ENCODE peak calls at places on chromosomes 4 and X, in four cellular contexts. One of them, this sample, is unnamed.
A peak's percentile ranks its signal among the peaks of the same experiment; 100 is the strongest.

GRCh38 chrX:84729809-84730208 is 227.6 kb upstream of the HDX start:
- DNase-seq in fibroblast of lung: peak; percentile 8
- DNase-seq in uterus: no peak
- DNase-seq in psoas muscle: no peak
- DNase-seq in this sample: no peak

GRCh38 chr4:87855540-87855939 is 22.8 kb downstream of the MEPE start:
- DNase-seq in fibroblast of lung: no peak
- DNase-seq in uterus: no peak
- DNase-seq in psoas muscle: no peak
- DNase-seq in this sample: no peak

GRCh38 chr4:10965196-10965595 is 280.6 kb upstream of the CLNK start:
- DNase-seq in psoas muscle: no peak
- DNase-seq in uterus: no peak
- DNase-seq in fibroblast of lung: peak; percentile 1
- DNase-seq in this sample: no peak

GRCh38 chrX:118839334-118839958 is 15.8 kb downstream of the ZCCHC12 start:
- DNase-seq in psoas muscle: peak; percentile 85
- DNase-seq in uterus: peak; percentile 70
- DNase-seq in fibroblast of lung: peak; percentile 24
- DNase-seq in this sample: peak; percentile 78

GRCh38 chr4:40722576-40723161 is 27.1 kb upstream of the NSUN7 start:
- DNase-seq in uterus: no peak
- DNase-seq in psoas muscle: no peak
- DNase-seq in fibroblast of lung: no peak
- DNase-seq in this sample: no peak

GRCh38 chr4:55635760-55636621 is at the start of gene NMU:
- DNase-seq in fibroblast of lung: peak; percentile 29
- DNase-seq in psoas muscle: peak; percentile 19
- DNase-seq in uterus: no peak
- DNase-seq in this sample: no peak

GRCh38 chr4:173056708-173057107 is 111.9 kb upstream of the GALNT7 start:
- DNase-seq in uterus: no peak
- DNase-seq in fibroblast of lung: no peak
- DNase-seq in psoas muscle: no peak
- DNase-seq in this sample: no peak

GRCh38 chrX:40127052-40127451 is 29.3 kb upstream of the BCOR start:
- DNase-seq in psoas muscle: no peak
- DNase-seq in fibroblast of lung: no peak
- DNase-seq in uterus: no peak
- DNase-seq in this sample: no peak

GRCh38 chrX:2647627-2648026 is 43.5 kb upstream of the CD99 start:
- DNase-seq in uterus: no peak
- DNase-seq in fibroblast of lung: no peak
- DNase-seq in psoas muscle: no peak
- DNase-seq in this sample: no peak

GRCh38 chr4:11710484-11710883 is 281.8 kb upstream of the HS3ST1 start:
- DNase-seq in fibroblast of lung: peak; percentile 78
- DNase-seq in uterus: no peak
- DNase-seq in psoas muscle: no peak
- DNase-seq in this sample: no peak

GRCh38 chrX:8668797-8669196 is 63.1 kb downstream of the ANOS1 start:
- DNase-seq in psoas muscle: peak; percentile 18
- DNase-seq in fibroblast of lung: no peak
- DNase-seq in uterus: no peak
- DNase-seq in this sample: no peak

GRCh38 chr4:141575884-141576283 is 60.5 kb upstream of the IL15 start:
- DNase-seq in uterus: no peak
- DNase-seq in fibroblast of lung: no peak
- DNase-seq in psoas muscle: no peak
- DNase-seq in this sample: no peak

GRCh38 chr4:82814034-82814433 is 15.4 kb upstream of the SCD5 start:
- DNase-seq in fibroblast of lung: no peak
- DNase-seq in psoas muscle: no peak
- DNase-seq in uterus: no peak
- DNase-seq in this sample: no peak

GRCh38 chr4:82820689-82821088 is 22.1 kb upstream of the SCD5 start:
- DNase-seq in fibroblast of lung: no peak
- DNase-seq in uterus: no peak
- DNase-seq in psoas muscle: no peak
- DNase-seq in this sample: no peak

GRCh38 chr4:82823062-82823461 is 24.5 kb upstream of the SCD5 start:
- DNase-seq in uterus: no peak
- DNase-seq in fibroblast of lung: peak; percentile 67
- DNase-seq in psoas muscle: no peak
- DNase-seq in this sample: no peak

DNA sequence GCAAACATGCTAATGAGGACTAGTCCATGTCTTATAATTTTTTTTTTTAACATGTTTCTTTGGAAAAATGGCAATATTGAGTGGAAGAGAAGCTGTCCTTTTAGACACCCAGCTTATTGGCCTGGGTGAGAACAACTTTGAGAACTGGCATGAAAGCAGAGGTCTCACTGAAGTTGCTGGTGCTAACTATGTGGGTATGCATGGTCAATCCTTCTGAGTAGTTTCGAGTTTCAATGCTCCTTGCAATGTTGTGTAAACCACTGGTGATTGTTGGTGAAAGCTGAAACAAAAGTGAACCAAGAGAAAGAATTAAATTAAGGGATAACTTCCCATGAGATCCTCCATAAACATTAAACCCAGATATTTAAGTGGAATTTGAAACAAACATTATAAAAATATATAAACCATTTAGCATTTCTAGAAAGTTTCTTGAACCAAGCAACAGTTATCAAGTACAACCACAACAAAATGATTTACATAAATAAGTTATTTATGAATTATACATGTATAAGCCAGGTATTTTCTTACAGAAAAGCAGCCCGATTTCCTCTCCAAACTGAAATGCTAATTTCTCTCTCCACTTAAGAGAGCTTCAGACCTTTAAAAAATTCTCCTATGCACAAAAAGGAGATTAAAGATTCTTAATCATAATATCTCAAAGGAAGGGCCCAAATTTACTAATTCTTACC is 20.5 kb upstream of the SCD5 start:
- DNase-seq in uterus: no peak
- DNase-seq in psoas muscle: no peak
- DNase-seq in fibroblast of lung: no peak
- DNase-seq in this sample: no peak
- H3K36me3 ChIP-seq in uterus: no peaks in the 10 kb centered on the region
- H3K36me3 ChIP-seq in psoas muscle: peaks cover 83% of the 10 kb centered on the region
- H3K36me3 ChIP-seq in fibroblast of lung: peaks cover 15% of the 10 kb centered on the region
- H3K36me3 ChIP-seq in this sample: peaks cover 76% of the 10 kb centered on the region

DNA sequence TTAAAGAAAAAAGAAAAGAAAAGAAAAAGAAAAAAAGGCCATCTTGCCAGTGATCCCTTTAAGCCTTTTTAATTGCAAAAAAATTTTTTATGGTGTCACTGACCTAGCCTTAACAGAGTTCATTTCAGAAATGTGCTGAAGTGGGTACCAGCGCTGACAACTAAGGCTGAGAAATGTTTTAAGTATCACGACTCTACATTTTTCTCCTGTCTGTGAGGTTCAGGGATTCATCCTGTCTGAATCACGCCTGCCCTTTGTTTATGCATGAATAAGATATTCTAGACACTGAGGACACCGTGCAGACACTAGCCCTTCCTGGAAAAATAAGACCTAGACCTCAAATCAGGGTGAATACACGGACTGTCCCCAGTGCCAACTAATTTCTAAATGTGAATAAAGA is 154.5 kb upstream of the NOCT start:
- DNase-seq in uterus: no peak
- DNase-seq in fibroblast of lung: peak; percentile 80
- DNase-seq in psoas muscle: no peak
- DNase-seq in this sample: no peak
- H3K4me1 ChIP-seq in uterus: no peaks in the 10 kb centered on the region
- H3K4me1 ChIP-seq in fibroblast of lung: no peaks in the 10 kb centered on the region
- H3K4me1 ChIP-seq in psoas muscle: no peaks in the 10 kb centered on the region
- H3K4me1 ChIP-seq in this sample: peaks cover under 1% of the 10 kb centered on the region

DNA sequence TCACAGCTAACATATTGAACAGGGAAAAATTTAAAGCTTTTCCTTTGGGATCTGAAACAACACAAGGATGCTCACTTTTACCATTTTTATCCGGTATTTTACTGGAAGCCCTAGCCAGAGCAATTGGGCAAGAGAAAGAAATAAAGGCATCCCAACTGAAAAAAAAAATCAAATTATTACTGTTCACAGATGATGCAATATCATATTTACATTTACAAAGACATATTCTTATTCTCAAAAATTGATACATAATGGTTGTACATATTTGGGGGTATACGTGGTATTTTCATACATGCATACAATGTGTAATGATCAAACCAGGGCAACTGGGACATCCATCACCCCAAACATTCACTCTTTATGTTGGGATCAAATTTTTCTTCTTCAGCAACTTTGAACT is 337.0 kb upstream of the SLC7A11 start:
- DNase-seq in psoas muscle: no peak
- DNase-seq in fibroblast of lung: no peak
- DNase-seq in uterus: no peak
- DNase-seq in this sample: no peak
- H3K9me3 ChIP-seq in psoas muscle: peaks cover 25% of the 10 kb centered on the region
- H3K9me3 ChIP-seq in fibroblast of lung: no peaks in the 10 kb centered on the region
- H3K9me3 ChIP-seq in uterus: no peaks in the 10 kb centered on the region
- H3K9me3 ChIP-seq in this sample: peaks cover 57% of the 10 kb centered on the region

GRCh38 chrX:13750812-13751211 is 16.3 kb downstream of the OFD1 start:
- DNase-seq in psoas muscle: no peak
- DNase-seq in fibroblast of lung: no peak
- DNase-seq in uterus: no peak
- DNase-seq in this sample: no peak
- H3K36me3 ChIP-seq in psoas muscle: peaks cover 54% of the 10 kb centered on the region
- H3K36me3 ChIP-seq in fibroblast of lung: peaks cover 2% of the 10 kb centered on the region
- H3K36me3 ChIP-seq in uterus: no peaks in the 10 kb centered on the region
- H3K36me3 ChIP-seq in this sample: peaks cover 17% of the 10 kb centered on the region

GRCh38 chr4:98611649-98612317 is 46.6 kb downstream of the TSPAN5 start:
- DNase-seq in psoas muscle: no peak
- DNase-seq in uterus: no peak
- DNase-seq in fibroblast of lung: no peak
- DNase-seq in this sample: no peak
- H3K4me1 ChIP-seq in psoas muscle: no peaks in the 10 kb centered on the region
- H3K4me1 ChIP-seq in uterus: no peaks in the 10 kb centered on the region
- H3K4me1 ChIP-seq in fibroblast of lung: no peaks in the 10 kb centered on the region
- H3K4me1 ChIP-seq in this sample: no peaks in the 10 kb centered on the region

GRCh38 chr4:61734409-61734808 is 534.3 kb downstream of the ADGRL3 start:
- DNase-seq in fibroblast of lung: no peak
- DNase-seq in psoas muscle: no peak
- DNase-seq in uterus: no peak
- DNase-seq in this sample: no peak
- H3K9me3 ChIP-seq in fibroblast of lung: no peaks in the 10 kb centered on the region
- H3K9me3 ChIP-seq in psoas muscle: no peaks in the 10 kb centered on the region
- H3K9me3 ChIP-seq in uterus: no peaks in the 10 kb centered on the region
- H3K9me3 ChIP-seq in this sample: no peaks in the 10 kb centered on the region

DNA sequence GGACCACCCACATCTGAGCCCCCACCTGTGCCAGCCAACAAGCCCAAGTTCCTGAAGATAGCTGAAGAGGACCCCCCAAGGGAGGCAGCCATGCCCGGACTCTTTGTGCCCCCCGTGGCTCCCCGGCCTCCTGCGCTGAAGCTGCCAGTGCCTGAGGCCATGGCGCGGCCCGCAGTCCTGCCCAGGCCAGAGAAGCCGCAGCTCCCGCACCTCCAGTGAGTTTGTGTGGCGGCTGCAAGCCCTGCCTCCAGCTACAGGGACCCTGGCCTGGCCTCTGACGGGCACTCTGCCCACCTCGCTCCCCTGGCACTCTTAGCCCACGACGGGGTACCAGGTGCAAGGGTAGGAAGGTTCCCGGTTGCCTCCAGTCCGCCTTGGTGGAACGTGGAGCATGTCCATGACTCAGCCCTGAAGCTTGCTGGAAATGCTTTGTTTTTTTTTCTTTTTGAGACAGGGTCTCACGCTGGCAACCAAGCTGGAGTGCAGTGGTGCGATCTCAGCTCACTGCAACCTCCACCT is 13.7 kb upstream of the ADD1 start:
- DNase-seq in fibroblast of lung: peak; percentile 50
- DNase-seq in uterus: no peak
- DNase-seq in psoas muscle: no peak
- DNase-seq in this sample: no peak
- H3K36me3 ChIP-seq in fibroblast of lung: peaks cover 24% of the 10 kb centered on the region
- H3K36me3 ChIP-seq in uterus: no peaks in the 10 kb centered on the region
- H3K36me3 ChIP-seq in psoas muscle: peaks cover 82% of the 10 kb centered on the region
- H3K36me3 ChIP-seq in this sample: peaks cover 71% of the 10 kb centered on the region

GRCh38 chr4:102501176-102501634 is at the start of gene NFKB1:
- DNase-seq in fibroblast of lung: peak; percentile 81
- DNase-seq in psoas muscle: peak; percentile 63
- DNase-seq in uterus: peak; percentile 54
- DNase-seq in this sample: peak; percentile 66
- H3K4me1 ChIP-seq in fibroblast of lung: peaks cover 4% of the 10 kb centered on the region
- H3K4me1 ChIP-seq in psoas muscle: peaks cover 39% of the 10 kb centered on the region
- H3K4me1 ChIP-seq in uterus: peaks cover 10% of the 10 kb centered on the region
- H3K4me1 ChIP-seq in this sample: peaks cover 46% of the 10 kb centered on the region

DNA sequence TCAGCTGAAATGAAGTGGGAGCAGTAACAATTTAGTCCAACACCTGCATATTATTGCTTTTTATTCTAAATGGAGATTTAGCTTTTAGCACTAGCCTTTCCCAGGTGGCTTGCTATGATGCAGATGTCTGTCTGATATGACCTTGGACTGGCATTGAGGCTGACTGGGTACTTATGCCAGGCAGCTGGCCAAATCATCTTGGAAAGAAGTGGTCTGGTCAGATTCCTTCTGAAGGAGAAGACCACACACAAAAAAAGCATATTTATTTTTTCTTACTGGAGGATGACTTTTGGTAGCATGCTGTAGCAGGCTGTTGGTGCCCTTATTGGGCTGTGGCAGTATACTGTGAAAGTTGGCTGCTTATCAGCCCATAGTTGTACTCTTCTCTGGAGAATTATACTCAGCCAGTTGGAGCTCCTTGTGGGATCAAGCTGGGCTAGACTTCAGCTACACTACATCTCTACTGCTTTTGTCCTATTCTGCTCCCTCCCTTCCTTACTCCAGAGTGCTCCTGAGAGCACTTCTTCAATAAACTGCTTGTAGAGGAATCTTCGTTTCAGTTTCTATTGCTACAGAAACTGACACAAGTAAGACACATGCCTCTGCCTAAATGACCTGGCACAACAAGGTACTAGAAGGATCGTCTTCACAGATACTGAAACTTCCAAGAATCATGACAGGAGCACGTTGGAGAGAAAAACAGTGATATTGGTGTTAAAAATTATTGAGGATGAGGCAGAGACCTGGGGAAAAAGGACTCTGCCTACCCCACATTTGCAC is 196.8 kb upstream of the RPS6KA3 start:
- DNase-seq in fibroblast of lung: no peak
- DNase-seq in psoas muscle: no peak
- DNase-seq in uterus: no peak
- DNase-seq in this sample: no peak
- H3K9me3 ChIP-seq in fibroblast of lung: no peaks in the 10 kb centered on the region
- H3K9me3 ChIP-seq in psoas muscle: no peaks in the 10 kb centered on the region
- H3K9me3 ChIP-seq in uterus: no peaks in the 10 kb centered on the region
- H3K9me3 ChIP-seq in this sample: no peaks in the 10 kb centered on the region

DNA sequence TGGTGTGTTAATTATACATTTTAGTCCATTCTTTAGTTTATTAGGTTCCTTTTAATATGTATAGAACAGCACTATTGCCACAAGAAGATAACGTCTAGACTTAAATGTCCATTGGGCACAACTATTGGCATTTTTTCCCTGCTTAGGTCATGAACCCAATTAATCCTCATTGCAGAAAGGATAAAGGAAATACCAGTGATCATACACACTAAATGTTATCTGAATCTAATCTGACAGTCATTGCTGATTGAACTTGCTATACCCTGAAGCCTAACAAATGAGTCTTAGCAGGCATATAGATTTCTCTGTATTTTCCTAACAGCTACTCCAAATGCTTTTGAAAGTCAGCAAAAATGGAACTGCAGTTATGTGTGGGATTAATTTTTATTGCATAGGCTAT is 2250.0 kb upstream of the AGA start:
- DNase-seq in psoas muscle: no peak
- DNase-seq in uterus: no peak
- DNase-seq in fibroblast of lung: peak; percentile 39
- DNase-seq in this sample: no peak
- H3K36me3 ChIP-seq in psoas muscle: no peaks in the 10 kb centered on the region
- H3K36me3 ChIP-seq in uterus: no peaks in the 10 kb centered on the region
- H3K36me3 ChIP-seq in fibroblast of lung: no peaks in the 10 kb centered on the region
- H3K36me3 ChIP-seq in this sample: no peaks in the 10 kb centered on the region